ENCODE peak calls at places on chromosomes 13 and 19, in four cellular contexts. N, G, Y and H are unnamed samples.

GRCh38 chr13:30113983-30114491 is 193.3 kb downstream of the KATNAL1 start:
- DNase-seq in N (no peak), G (no peak), Y (no peak), H (no peak)

GRCh38 chr19:9727644-9728043 is 40.9 kb downstream of the ZNF846 start:
- DNase-seq in N (no peak), G (no peak), Y (no peak), H (no peak)

GRCh38 chr13:106810069-106810468 is 242.1 kb upstream of the ARGLU1 start:
- DNase-seq in N (no peak), G (no peak), Y (no peak), H (no peak)

GRCh38 chr13:104140557-104140956 is 1074.3 kb upstream of the SLC10A2 start:
- DNase-seq in N (no peak), G (no peak), Y (no peak), H (no peak)

GRCh38 chr13:94063096-94063495 is 416.4 kb downstream of the DCT start:
- DNase-seq in N (no peak), G (no peak), Y (no peak), H (no peak)

GRCh38 chr13:98739023-98739422 is 13.4 kb downstream of the SLC15A1 start:
- DNase-seq in N (no peak), G (no peak), Y (no peak), H (no peak)

GRCh38 chr19:13974073-13974472 is 21.8 kb downstream of the DCAF15 start:
- DNase-seq in N (peak; percentile 34), G (no peak), Y (peak; percentile 82), H (no peak)

GRCh38 chr19:797528-798414 is 519 bp downstream of the PTBP1 start:
- DNase-seq in N (peak; percentile 85), G (peak; percentile 96), Y (peak; percentile 82), H (no peak)

GRCh38 chr13:94030415-94031119 is 448.9 kb downstream of the DCT start:
- DNase-seq in N (no peak), G (no peak), Y (no peak), H (no peak)

GRCh38 chr13:108595416-108596257 is 33.8 kb upstream of the MYO16 start:
- DNase-seq in N (peak; percentile 17), G (no peak), Y (no peak), H (no peak)

GRCh38 chr19:41821003-41821735 is 23.3 kb downstream of the LYPD4 start:
- DNase-seq in N (peak; percentile 33), G (peak; percentile 9), Y (no peak), H (peak; percentile 16)

GRCh38 chr13:31045621-31046081 is 113.2 kb downstream of the TEX26 start:
- DNase-seq in N (peak; percentile 82), G (peak; percentile 80), Y (no peak), H (no peak)

GRCh38 chr13:73177911-73178565 is 119.2 kb downstream of the KLF5 start:
- DNase-seq in N (no peak), G (no peak), Y (no peak), H (no peak)

GRCh38 chr19:4984448-4984990 is 15.6 kb downstream of the KDM4B start:
- DNase-seq in N (no peak), G (peak; percentile 48), Y (no peak), H (no peak)

GRCh38 chr19:51654783-51655182 is 8.2 kb upstream of the SIGLEC14 start:
- DNase-seq in N (no peak), G (no peak), Y (no peak), H (no peak)

GRCh38 chr19:13043285-13043684 is 48.0 kb downstream of the NFIX start:
- DNase-seq in N (no peak), G (no peak), Y (no peak), H (no peak)

GRCh38 chr19:19444694-19445155 is 39.2 kb downstream of the GATAD2A start:
- DNase-seq in N (no peak), G (no peak), Y (no peak), H (no peak)

GRCh38 chr19:43464089-43464775 is 1.2 kb downstream of the LYPD3 start:
- DNase-seq in N (peak; percentile 75), G (peak; percentile 92), Y (no peak), H (no peak)

GRCh38 chr19:28977826-28978225 is 235.1 kb downstream of the UQCRFS1 start:
- DNase-seq in N (no peak), G (no peak), Y (no peak), H (no peak)

GRCh38 chr13:45695198-45695730 is 6.9 kb upstream of the CBY2 start:
- DNase-seq in N (peak; percentile 15), G (no peak), Y (no peak), H (no peak)

GRCh38 chr13:38530492-38530891 is 156.4 kb upstream of the FREM2 start:
- DNase-seq in N (no peak), G (no peak), Y (no peak), H (no peak)

GRCh38 chr19:38740252-38740592 is 4.1 kb downstream of the CAPN12 start:
- DNase-seq in N (no peak), G (no peak), Y (no peak), H (no peak)

GRCh38 chr13:91045351-91046034 is 302.0 kb upstream of the MIR17HG start:
- DNase-seq in N (no peak), G (no peak), Y (no peak), H (peak; percentile 44)

GRCh38 chr19:37127999-37128820 is 44.3 kb downstream of the ZNF585A start:
- DNase-seq in N (no peak), G (no peak), Y (no peak), H (no peak)

GRCh38 chr19:3984908-3985642 is at the start of gene EEF2:
- DNase-seq in N (peak; percentile 88), G (peak; percentile 96), Y (peak; percentile 74), H (peak; percentile 50)

GRCh38 chr13:44292545-44292944 is 81.1 kb upstream of the SERP2 start:
- DNase-seq in N (no peak), G (no peak), Y (no peak), H (no peak)

GRCh38 chr13:105599477-105600037 is 935.9 kb downstream of the EFNB2 start:
- DNase-seq in N (no peak), G (no peak), Y (no peak), H (no peak)

GRCh38 chr19:37635076-37636056 is 19.9 kb downstream of the ZFP30 start:
- DNase-seq in N (no peak), G (no peak), Y (no peak), H (no peak)

GRCh38 chr13:112899618-112900600 is 69.1 kb upstream of the MCF2L start:
- DNase-seq in N (no peak), G (peak; percentile 55), Y (no peak), H (no peak)

GRCh38 chr19:30799854-30800755 is 427.9 kb downstream of the ZNF536 start:
- DNase-seq in N (peak; percentile 15), G (no peak), Y (peak; percentile 26), H (no peak)

GRCh38 chr13:89465366-89465765 is 1794.2 kb downstream of the SLITRK5 start:
- DNase-seq in N (no peak), G (no peak), Y (no peak), H (no peak)